ENCODE peak calls at places on chromosomes 13 and 19, in seven cellular contexts. One of them, this sample, is unnamed.

GRCh38 chr13:74816737-74817136 is 665.2 kb downstream of the TBC1D4 start:
- DNase-seq in Calu3: no peak
- DNase-seq in IMR-90: no peak
- DNase-seq in ovary: no peak
- DNase-seq in B cell: no peak
- DNase-seq in AG10803: peak
- DNase-seq in HFFc6: no peak
- DNase-seq in this sample: no peak

GRCh38 chr13:39016789-39017188 is 21.1 kb downstream of the PROSER1 start:
- DNase-seq in Calu3: no peak
- DNase-seq in IMR-90: peak
- DNase-seq in ovary: no peak
- DNase-seq in B cell: no peak
- DNase-seq in AG10803: peak
- DNase-seq in HFFc6: peak
- DNase-seq in this sample: no peak

GRCh38 chr19:20078696-20079095 is 896 bp downstream of the ZNF90 start:
- DNase-seq in Calu3: peak
- DNase-seq in IMR-90: peak
- DNase-seq in ovary: peak
- DNase-seq in B cell: no peak
- DNase-seq in AG10803: peak
- DNase-seq in HFFc6: peak
- DNase-seq in this sample: peak

GRCh38 chr19:44072543-44073401 is 813 bp downstream of the ZNF284 start:
- DNase-seq in Calu3: peak
- DNase-seq in IMR-90: no peak
- DNase-seq in ovary: no peak
- DNase-seq in B cell: no peak
- DNase-seq in AG10803: no peak
- DNase-seq in HFFc6: no peak
- DNase-seq in this sample: no peak

GRCh38 chr13:81197966-81198365 is 857.0 kb upstream of the SPRY2 start:
- DNase-seq in Calu3: no peak
- DNase-seq in IMR-90: no peak
- DNase-seq in ovary: no peak
- DNase-seq in B cell: no peak
- DNase-seq in AG10803: no peak
- DNase-seq in HFFc6: no peak
- DNase-seq in this sample: no peak

GRCh38 chr13:94886191-94886590 is 173.8 kb upstream of the SOX21 start:
- DNase-seq in Calu3: no peak
- DNase-seq in IMR-90: no peak
- DNase-seq in ovary: no peak
- DNase-seq in B cell: no peak
- DNase-seq in AG10803: peak
- DNase-seq in HFFc6: peak
- DNase-seq in this sample: peak

GRCh38 chr19:32238076-32238475 is 107.3 kb upstream of the ZNF507 start:
- DNase-seq in Calu3: no peak
- DNase-seq in IMR-90: no peak
- DNase-seq in ovary: no peak
- DNase-seq in B cell: no peak
- DNase-seq in AG10803: no peak
- DNase-seq in HFFc6: no peak
- DNase-seq in this sample: no peak

GRCh38 chr13:41075034-41075433 is 13.7 kb downstream of the WBP4 start:
- DNase-seq in Calu3: no peak
- DNase-seq in IMR-90: peak
- DNase-seq in ovary: no peak
- DNase-seq in B cell: peak
- DNase-seq in AG10803: peak
- DNase-seq in HFFc6: no peak
- DNase-seq in this sample: no peak

GRCh38 chr19:3114811-3115210 is 20.6 kb downstream of the GNA11 start:
- DNase-seq in Calu3: no peak
- DNase-seq in IMR-90: no peak
- DNase-seq in ovary: no peak
- DNase-seq in B cell: no peak
- DNase-seq in AG10803: no peak
- DNase-seq in HFFc6: no peak
- DNase-seq in this sample: no peak

GRCh38 chr13:40442191-40442590 is 224.2 kb downstream of the FOXO1 start:
- DNase-seq in Calu3: no peak
- DNase-seq in IMR-90: no peak
- DNase-seq in ovary: no peak
- DNase-seq in B cell: no peak
- DNase-seq in AG10803: no peak
- DNase-seq in HFFc6: no peak
- DNase-seq in this sample: no peak

GRCh38 chr19:11792942-11793341 is 5.4 kb upstream of the ZNF491 start:
- DNase-seq in Calu3: no peak
- DNase-seq in IMR-90: no peak
- DNase-seq in ovary: no peak
- DNase-seq in B cell: no peak
- DNase-seq in AG10803: no peak
- DNase-seq in HFFc6: no peak
- DNase-seq in this sample: no peak

GRCh38 chr19:662207-662961 is 630 bp downstream of the RNF126 start:
- DNase-seq in Calu3: peak
- DNase-seq in IMR-90: peak
- DNase-seq in ovary: no peak
- DNase-seq in B cell: peak
- DNase-seq in AG10803: peak
- DNase-seq in HFFc6: no peak
- DNase-seq in this sample: no peak

GRCh38 chr13:26867451-26868067 is 107.0 kb upstream of the GPR12 start:
- DNase-seq in Calu3: peak
- DNase-seq in IMR-90: peak
- DNase-seq in ovary: no peak
- DNase-seq in B cell: no peak
- DNase-seq in AG10803: peak
- DNase-seq in HFFc6: no peak
- DNase-seq in this sample: peak

GRCh38 chr19:33631628-33631995 is 9.9 kb downstream of the CHST8 start:
- DNase-seq in Calu3: no peak
- DNase-seq in IMR-90: no peak
- DNase-seq in ovary: no peak
- DNase-seq in B cell: no peak
- DNase-seq in AG10803: no peak
- DNase-seq in HFFc6: no peak
- DNase-seq in this sample: no peak

GRCh38 chr13:91647361-91647970 is 249.0 kb downstream of the GPC5 start:
- DNase-seq in Calu3: no peak
- DNase-seq in IMR-90: peak
- DNase-seq in ovary: no peak
- DNase-seq in B cell: no peak
- DNase-seq in AG10803: no peak
- DNase-seq in HFFc6: no peak
- DNase-seq in this sample: no peak

GRCh38 chr19:16027528-16027927 is 48.8 kb upstream of the TPM4 start:
- DNase-seq in Calu3: no peak
- DNase-seq in IMR-90: no peak
- DNase-seq in ovary: no peak
- DNase-seq in B cell: no peak
- DNase-seq in AG10803: no peak
- DNase-seq in HFFc6: no peak
- DNase-seq in this sample: no peak

GRCh38 chr13:43054803-43055802 is 31.7 kb downstream of the DNAJC15 start:
- DNase-seq in Calu3: peak
- DNase-seq in IMR-90: peak
- DNase-seq in ovary: peak
- DNase-seq in B cell: no peak
- DNase-seq in AG10803: peak
- DNase-seq in HFFc6: peak
- DNase-seq in this sample: peak

GRCh38 chr19:5694167-5694951 is 4.3 kb downstream of the RPL36 start:
- DNase-seq in Calu3: no peak
- DNase-seq in IMR-90: no peak
- DNase-seq in ovary: peak
- DNase-seq in B cell: peak
- DNase-seq in AG10803: no peak
- DNase-seq in HFFc6: no peak
- DNase-seq in this sample: no peak

GRCh38 chr19:46932346-46932745 is 71.5 kb downstream of the ARHGAP35 start:
- DNase-seq in Calu3: no peak
- DNase-seq in IMR-90: peak
- DNase-seq in ovary: no peak
- DNase-seq in B cell: no peak
- DNase-seq in AG10803: peak
- DNase-seq in HFFc6: peak
- DNase-seq in this sample: peak

GRCh38 chr19:53808710-53809125 is 15.4 kb downstream of the NLRP12 start:
- DNase-seq in Calu3: peak
- DNase-seq in IMR-90: peak
- DNase-seq in ovary: no peak
- DNase-seq in B cell: no peak
- DNase-seq in AG10803: peak
- DNase-seq in HFFc6: peak
- DNase-seq in this sample: peak

GRCh38 chr19:53810891-53811290 is 13.2 kb downstream of the NLRP12 start:
- DNase-seq in Calu3: no peak
- DNase-seq in IMR-90: no peak
- DNase-seq in ovary: no peak
- DNase-seq in B cell: no peak
- DNase-seq in AG10803: no peak
- DNase-seq in HFFc6: no peak
- DNase-seq in this sample: no peak

GRCh38 chr19:53810187-53810546 is 13.9 kb downstream of the NLRP12 start:
- DNase-seq in Calu3: no peak
- DNase-seq in IMR-90: no peak
- DNase-seq in ovary: no peak
- DNase-seq in B cell: no peak
- DNase-seq in AG10803: no peak
- DNase-seq in HFFc6: no peak
- DNase-seq in this sample: no peak

GRCh38 chr19:53812335-53812734 is 11.8 kb downstream of the NLRP12 start:
- DNase-seq in Calu3: no peak
- DNase-seq in IMR-90: no peak
- DNase-seq in ovary: no peak
- DNase-seq in B cell: no peak
- DNase-seq in AG10803: no peak
- DNase-seq in HFFc6: no peak
- DNase-seq in this sample: no peak

GRCh38 chr19:53809518-53810186 is 14.5 kb downstream of the NLRP12 start:
- DNase-seq in Calu3: no peak
- DNase-seq in IMR-90: no peak
- DNase-seq in ovary: no peak
- DNase-seq in B cell: no peak
- DNase-seq in AG10803: no peak
- DNase-seq in HFFc6: no peak
- DNase-seq in this sample: no peak
- TF ChIP-seq CTCF in Calu3: no peak
- TF ChIP-seq CTCF in IMR-90: no peak
- TF ChIP-seq CTCF in ovary: no peak
- TF ChIP-seq CTCF in B cell: peak
- TF ChIP-seq CTCF in AG10803: no peak
- TF ChIP-seq CTCF in HFFc6: peak
- TF ChIP-seq CTCF in this sample: peak

GRCh38 chr19:55700813-55701212 is 25.8 kb downstream of the EPN1 start:
- DNase-seq in Calu3: no peak
- DNase-seq in IMR-90: no peak
- DNase-seq in ovary: no peak
- DNase-seq in B cell: no peak
- DNase-seq in AG10803: no peak
- DNase-seq in HFFc6: no peak
- DNase-seq in this sample: no peak

GRCh38 chr19:55703790-55704215 is 28.8 kb downstream of the EPN1 start:
- DNase-seq in Calu3: no peak
- DNase-seq in IMR-90: no peak
- DNase-seq in ovary: peak
- DNase-seq in B cell: peak
- DNase-seq in AG10803: peak
- DNase-seq in HFFc6: no peak
- DNase-seq in this sample: no peak

GRCh38 chr19:55705972-55706371 is 30.9 kb downstream of the EPN1 start:
- DNase-seq in Calu3: no peak
- DNase-seq in IMR-90: no peak
- DNase-seq in ovary: no peak
- DNase-seq in B cell: no peak
- DNase-seq in AG10803: no peak
- DNase-seq in HFFc6: no peak
- DNase-seq in this sample: no peak

GRCh38 chr19:55702131-55702627 is 27.2 kb downstream of the EPN1 start:
- DNase-seq in Calu3: no peak
- DNase-seq in IMR-90: no peak
- DNase-seq in ovary: no peak
- DNase-seq in B cell: no peak
- DNase-seq in AG10803: no peak
- DNase-seq in HFFc6: no peak
- DNase-seq in this sample: no peak

GRCh38 chr19:55704494-55705245 is 29.6 kb downstream of the EPN1 start:
- DNase-seq in Calu3: no peak
- DNase-seq in IMR-90: no peak
- DNase-seq in ovary: no peak
- DNase-seq in B cell: no peak
- DNase-seq in AG10803: no peak
- DNase-seq in HFFc6: no peak
- DNase-seq in this sample: no peak
- TF ChIP-seq CTCF in Calu3: no peak
- TF ChIP-seq CTCF in IMR-90: no peak
- TF ChIP-seq CTCF in ovary: no peak
- TF ChIP-seq CTCF in B cell: no peak
- TF ChIP-seq CTCF in AG10803: no peak
- TF ChIP-seq CTCF in HFFc6: no peak
- TF ChIP-seq CTCF in this sample: no peak

DNA sequence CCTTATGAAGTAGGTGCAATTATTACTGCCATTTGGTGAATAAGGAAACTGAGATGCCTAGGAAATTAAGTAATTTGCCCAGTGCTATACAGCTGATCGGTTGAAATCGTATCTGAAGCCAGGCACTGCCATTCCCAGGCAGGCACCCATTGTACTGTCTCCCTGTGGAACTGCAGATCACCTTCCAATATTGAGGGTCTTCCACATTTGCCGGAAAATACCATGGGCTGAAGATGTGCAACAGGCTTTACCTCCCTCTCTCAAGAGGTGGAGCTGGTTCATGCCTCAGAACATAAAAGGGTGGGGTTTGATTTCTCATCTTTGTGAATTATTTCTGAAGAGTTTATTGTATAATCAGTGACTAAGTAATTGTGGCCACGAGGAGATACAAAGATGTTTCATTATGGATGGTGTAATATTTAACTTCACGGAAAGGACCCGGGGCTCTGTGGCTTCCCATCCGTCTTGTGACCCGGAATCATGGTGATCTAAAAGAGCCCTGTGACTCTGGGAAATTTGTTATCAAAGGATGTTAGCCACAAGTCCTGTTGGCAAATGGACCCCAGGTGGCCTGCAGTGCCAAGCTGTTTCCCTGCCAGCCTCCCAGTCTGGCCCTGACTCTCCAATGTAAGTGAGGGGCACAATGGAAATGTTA is 230.4 kb downstream of the LACC1 start:
- DNase-seq in Calu3: peak
- DNase-seq in IMR-90: no peak
- DNase-seq in ovary: no peak
- DNase-seq in B cell: no peak
- DNase-seq in AG10803: no peak
- DNase-seq in HFFc6: no peak
- DNase-seq in this sample: no peak
- TF ChIP-seq CTCF in Calu3: no peak
- TF ChIP-seq CTCF in IMR-90: no peak
- TF ChIP-seq CTCF in ovary: no peak
- TF ChIP-seq CTCF in B cell: no peak
- TF ChIP-seq CTCF in AG10803: no peak
- TF ChIP-seq CTCF in HFFc6: no peak
- TF ChIP-seq CTCF in this sample: no peak

GRCh38 chr13:29369060-29369743 is 226.3 kb downstream of the SLC7A1 start:
- DNase-seq in Calu3: peak
- DNase-seq in IMR-90: peak
- DNase-seq in ovary: no peak
- DNase-seq in B cell: peak
- DNase-seq in AG10803: peak
- DNase-seq in HFFc6: peak
- DNase-seq in this sample: peak
- TF ChIP-seq CTCF in Calu3: no peak
- TF ChIP-seq CTCF in IMR-90: peak
- TF ChIP-seq CTCF in ovary: no peak
- TF ChIP-seq CTCF in B cell: peak
- TF ChIP-seq CTCF in AG10803: peak
- TF ChIP-seq CTCF in HFFc6: peak
- TF ChIP-seq CTCF in this sample: peak